ENCODE peak calls at places on chromosomes 5 and 9, in seven cellular contexts. One of them, this sample, is unnamed.

GRCh38 chr9:73152953-73153352 is 1.3 kb downstream of the ANXA1 start:
- DNase-seq in H1: no peak
- DNase-seq in mesenchymal stem cell: peak
- DNase-seq in trophoblast cell: no peak
- DNase-seq in H9: no peak
- DNase-seq in mesendoderm: no peak
- DNase-seq in IMR-90: no peak
- DNase-seq in this sample: no peak

GRCh38 chr9:2634818-2635217 is 13.2 kb downstream of the VLDLR start:
- DNase-seq in IMR-90: no peak
- DNase-seq in trophoblast cell: no peak
- DNase-seq in mesenchymal stem cell: no peak
- DNase-seq in H1: no peak
- DNase-seq in mesendoderm: no peak
- DNase-seq in H9: no peak
- DNase-seq in this sample: no peak

GRCh38 chr9:130265431-130266235 is at the start of gene HMCN2:
- DNase-seq in H1: peak
- DNase-seq in trophoblast cell: peak
- DNase-seq in mesendoderm: peak
- DNase-seq in mesenchymal stem cell: peak
- DNase-seq in IMR-90: no peak
- DNase-seq in H9: peak
- DNase-seq in this sample: peak

GRCh38 chr9:104743377-104743985 is 4.0 kb upstream of the NIPSNAP3A start:
- DNase-seq in trophoblast cell: peak
- DNase-seq in mesendoderm: peak
- DNase-seq in IMR-90: peak
- DNase-seq in H9: no peak
- DNase-seq in mesenchymal stem cell: peak
- DNase-seq in H1: no peak
- DNase-seq in this sample: peak

GRCh38 chr5:153490124-153491085 is at the start of gene GRIA1:
- DNase-seq in trophoblast cell: no peak
- DNase-seq in mesendoderm: peak
- DNase-seq in H9: peak
- DNase-seq in IMR-90: peak
- DNase-seq in mesenchymal stem cell: peak
- DNase-seq in H1: peak
- DNase-seq in this sample: peak

GRCh38 chr5:145471026-145471425 is 364.1 kb downstream of the PRELID2 start:
- DNase-seq in trophoblast cell: no peak
- DNase-seq in mesendoderm: no peak
- DNase-seq in IMR-90: no peak
- DNase-seq in mesenchymal stem cell: no peak
- DNase-seq in H9: no peak
- DNase-seq in H1: no peak
- DNase-seq in this sample: no peak

GRCh38 chr9:100322954-100323536 is 29.7 kb downstream of the TEX10 start:
- DNase-seq in mesendoderm: peak
- DNase-seq in H9: no peak
- DNase-seq in trophoblast cell: peak
- DNase-seq in mesenchymal stem cell: peak
- DNase-seq in IMR-90: peak
- DNase-seq in H1: no peak
- DNase-seq in this sample: peak

GRCh38 chr9:126439402-126439765 is 112.8 kb downstream of the MVB12B start:
- DNase-seq in mesenchymal stem cell: peak
- DNase-seq in mesendoderm: no peak
- DNase-seq in IMR-90: peak
- DNase-seq in H9: no peak
- DNase-seq in H1: no peak
- DNase-seq in trophoblast cell: no peak
- DNase-seq in this sample: no peak

GRCh38 chr9:104794070-104794469 is 30.1 kb downstream of the NIPSNAP3B start:
- DNase-seq in H1: peak
- DNase-seq in mesendoderm: no peak
- DNase-seq in trophoblast cell: no peak
- DNase-seq in mesenchymal stem cell: no peak
- DNase-seq in IMR-90: no peak
- DNase-seq in H9: no peak
- DNase-seq in this sample: no peak

GRCh38 chr5:100706796-100707195 is 171.6 kb downstream of the FAM174A start:
- DNase-seq in trophoblast cell: no peak
- DNase-seq in H9: no peak
- DNase-seq in H1: no peak
- DNase-seq in IMR-90: no peak
- DNase-seq in mesendoderm: peak
- DNase-seq in mesenchymal stem cell: peak
- DNase-seq in this sample: no peak

GRCh38 chr9:132472599-132472998 is 62.6 kb downstream of the CFAP77 start:
- DNase-seq in H1: no peak
- DNase-seq in IMR-90: no peak
- DNase-seq in H9: no peak
- DNase-seq in mesenchymal stem cell: no peak
- DNase-seq in mesendoderm: no peak
- DNase-seq in trophoblast cell: no peak
- DNase-seq in this sample: no peak

GRCh38 chr5:111706345-111706744 is 50.6 kb downstream of the NREP start:
- DNase-seq in mesenchymal stem cell: no peak
- DNase-seq in trophoblast cell: no peak
- DNase-seq in H9: no peak
- DNase-seq in H1: no peak
- DNase-seq in IMR-90: no peak
- DNase-seq in mesendoderm: peak
- DNase-seq in this sample: no peak

GRCh38 chr5:176609724-176610429 is at the start of gene GPRIN1:
- DNase-seq in mesenchymal stem cell: peak
- DNase-seq in IMR-90: peak
- DNase-seq in trophoblast cell: peak
- DNase-seq in H1: peak
- DNase-seq in H9: peak
- DNase-seq in mesendoderm: peak
- DNase-seq in this sample: peak

GRCh38 chr9:133125706-133126696 is 5.0 kb upstream of the RALGDS start:
- DNase-seq in IMR-90: peak
- DNase-seq in trophoblast cell: no peak
- DNase-seq in mesenchymal stem cell: no peak
- DNase-seq in mesendoderm: no peak
- DNase-seq in H9: no peak
- DNase-seq in H1: no peak
- DNase-seq in this sample: no peak

GRCh38 chr9:37011530-37011929 is 22.5 kb downstream of the PAX5 start:
- DNase-seq in H1: no peak
- DNase-seq in IMR-90: no peak
- DNase-seq in H9: no peak
- DNase-seq in trophoblast cell: no peak
- DNase-seq in mesenchymal stem cell: no peak
- DNase-seq in mesendoderm: no peak
- DNase-seq in this sample: no peak

GRCh38 chr9:5015934-5016333 is 30.9 kb downstream of the JAK2 start:
- DNase-seq in H9: no peak
- DNase-seq in H1: no peak
- DNase-seq in trophoblast cell: no peak
- DNase-seq in mesenchymal stem cell: no peak
- DNase-seq in IMR-90: no peak
- DNase-seq in mesendoderm: no peak
- DNase-seq in this sample: no peak

GRCh38 chr5:155027993-155028629 is 14.6 kb downstream of the KIF4B start:
- DNase-seq in IMR-90: no peak
- DNase-seq in mesendoderm: peak
- DNase-seq in H1: no peak
- DNase-seq in mesenchymal stem cell: no peak
- DNase-seq in H9: no peak
- DNase-seq in trophoblast cell: no peak
- DNase-seq in this sample: no peak

GRCh38 chr9:84366683-84367082 is 26.1 kb upstream of the SLC28A3 start:
- DNase-seq in trophoblast cell: no peak
- DNase-seq in mesenchymal stem cell: no peak
- DNase-seq in mesendoderm: no peak
- DNase-seq in IMR-90: no peak
- DNase-seq in H1: no peak
- DNase-seq in H9: no peak
- DNase-seq in this sample: no peak

GRCh38 chr9:131306397-131306997 is 17.0 kb downstream of the PLPP7 start:
- DNase-seq in IMR-90: no peak
- DNase-seq in mesendoderm: no peak
- DNase-seq in mesenchymal stem cell: no peak
- DNase-seq in H1: no peak
- DNase-seq in trophoblast cell: no peak
- DNase-seq in H9: no peak
- DNase-seq in this sample: no peak

GRCh38 chr5:111735829-111736228 is 21.2 kb downstream of the NREP start:
- DNase-seq in H1: no peak
- DNase-seq in mesendoderm: peak
- DNase-seq in IMR-90: peak
- DNase-seq in H9: peak
- DNase-seq in mesenchymal stem cell: peak
- DNase-seq in trophoblast cell: peak
- DNase-seq in this sample: no peak

GRCh38 chr5:95862636-95863382 is 40.3 kb upstream of the GLRX start:
- DNase-seq in IMR-90: no peak
- DNase-seq in mesendoderm: no peak
- DNase-seq in mesenchymal stem cell: peak
- DNase-seq in H1: no peak
- DNase-seq in H9: no peak
- DNase-seq in trophoblast cell: no peak
- DNase-seq in this sample: no peak

GRCh38 chr5:138668981-138669380 is 84.2 kb upstream of the CTNNA1 start:
- DNase-seq in H1: peak
- DNase-seq in mesendoderm: peak
- DNase-seq in mesenchymal stem cell: no peak
- DNase-seq in IMR-90: no peak
- DNase-seq in trophoblast cell: peak
- DNase-seq in H9: no peak
- DNase-seq in this sample: no peak

GRCh38 chr9:89313842-89314241 is 2.8 kb downstream of the CKS2 start:
- DNase-seq in mesenchymal stem cell: peak
- DNase-seq in mesendoderm: no peak
- DNase-seq in H9: no peak
- DNase-seq in IMR-90: peak
- DNase-seq in trophoblast cell: no peak
- DNase-seq in H1: no peak
- DNase-seq in this sample: no peak

GRCh38 chr9:120626512-120626911 is 46.5 kb upstream of the CDK5RAP2 start:
- DNase-seq in trophoblast cell: no peak
- DNase-seq in mesenchymal stem cell: no peak
- DNase-seq in H9: no peak
- DNase-seq in H1: no peak
- DNase-seq in mesendoderm: no peak
- DNase-seq in IMR-90: no peak
- DNase-seq in this sample: no peak

GRCh38 chr9:121718063-121718462 is 66.6 kb downstream of the DAB2IP start:
- DNase-seq in mesendoderm: no peak
- DNase-seq in H1: no peak
- DNase-seq in H9: no peak
- DNase-seq in trophoblast cell: peak
- DNase-seq in mesenchymal stem cell: no peak
- DNase-seq in IMR-90: peak
- DNase-seq in this sample: peak

GRCh38 chr5:127959152-127959764 is 124.3 kb upstream of the SLC12A2 start:
- DNase-seq in mesenchymal stem cell: peak
- DNase-seq in H1: no peak
- DNase-seq in trophoblast cell: no peak
- DNase-seq in mesendoderm: no peak
- DNase-seq in H9: no peak
- DNase-seq in IMR-90: peak
- DNase-seq in this sample: no peak

GRCh38 chr9:89745601-89746376 is 141.0 kb downstream of the GADD45G start:
- DNase-seq in H9: no peak
- DNase-seq in trophoblast cell: no peak
- DNase-seq in mesenchymal stem cell: no peak
- DNase-seq in mesendoderm: no peak
- DNase-seq in IMR-90: no peak
- DNase-seq in H1: no peak
- DNase-seq in this sample: no peak

GRCh38 chr5:113119271-113119924 is 142.8 kb downstream of the DCP2 start:
- DNase-seq in H9: no peak
- DNase-seq in mesenchymal stem cell: no peak
- DNase-seq in trophoblast cell: no peak
- DNase-seq in H1: no peak
- DNase-seq in IMR-90: peak
- DNase-seq in mesendoderm: peak
- DNase-seq in this sample: no peak

GRCh38 chr9:126207256-126207655 is 119.4 kb upstream of the MVB12B start:
- DNase-seq in H1: no peak
- DNase-seq in IMR-90: no peak
- DNase-seq in mesenchymal stem cell: no peak
- DNase-seq in H9: no peak
- DNase-seq in mesendoderm: no peak
- DNase-seq in trophoblast cell: no peak
- DNase-seq in this sample: no peak

GRCh38 chr5:94674841-94675382 is 56.4 kb downstream of the SLF1 start:
- DNase-seq in trophoblast cell: no peak
- DNase-seq in mesenchymal stem cell: peak
- DNase-seq in H9: no peak
- DNase-seq in IMR-90: peak
- DNase-seq in H1: no peak
- DNase-seq in mesendoderm: no peak
- DNase-seq in this sample: no peak
- H2BK120ac ChIP-seq in trophoblast cell: no peak
- H2BK120ac ChIP-seq in mesenchymal stem cell: no peak
- H2BK120ac ChIP-seq in H9: no peak
- H2BK120ac ChIP-seq in IMR-90: no peak
- H2BK120ac ChIP-seq in H1: no peak
- H2BK120ac ChIP-seq in mesendoderm: no peak
- H2BK120ac ChIP-seq in this sample: no peak

GRCh38 chr5:90338712-90339372 is 70.7 kb downstream of the CETN3 start:
- DNase-seq in trophoblast cell: no peak
- DNase-seq in H1: no peak
- DNase-seq in mesenchymal stem cell: no peak
- DNase-seq in IMR-90: no peak
- DNase-seq in H9: no peak
- DNase-seq in mesendoderm: peak
- DNase-seq in this sample: no peak
- H2BK120ac ChIP-seq in trophoblast cell: no peak
- H2BK120ac ChIP-seq in H1: no peak
- H2BK120ac ChIP-seq in mesenchymal stem cell: no peak
- H2BK120ac ChIP-seq in IMR-90: no peak
- H2BK120ac ChIP-seq in H9: no peak
- H2BK120ac ChIP-seq in mesendoderm: no peak
- H2BK120ac ChIP-seq in this sample: no peak

GRCh38 chr9:9892217-9892616 is 720.6 kb downstream of the PTPRD start:
- DNase-seq in H9: no peak
- DNase-seq in trophoblast cell: no peak
- DNase-seq in mesendoderm: no peak
- DNase-seq in IMR-90: no peak
- DNase-seq in mesenchymal stem cell: no peak
- DNase-seq in H1: no peak
- DNase-seq in this sample: no peak

GRCh38 chr9:9893837-9894236 is 719.0 kb downstream of the PTPRD start:
- DNase-seq in H9: no peak
- DNase-seq in H1: no peak
- DNase-seq in trophoblast cell: no peak
- DNase-seq in mesendoderm: peak
- DNase-seq in IMR-90: no peak
- DNase-seq in mesenchymal stem cell: no peak
- DNase-seq in this sample: no peak
- H2BK120ac ChIP-seq in H9: no peak
- H2BK120ac ChIP-seq in H1: no peak
- H2BK120ac ChIP-seq in trophoblast cell: no peak
- H2BK120ac ChIP-seq in mesendoderm: no peak
- H2BK120ac ChIP-seq in IMR-90: no peak
- H2BK120ac ChIP-seq in mesenchymal stem cell: no peak
- H2BK120ac ChIP-seq in this sample: no peak

GRCh38 chr5:37174928-37175327 is 74.2 kb downstream of the CPLANE1 start:
- DNase-seq in mesendoderm: peak
- DNase-seq in mesenchymal stem cell: no peak
- DNase-seq in H9: peak
- DNase-seq in IMR-90: no peak
- DNase-seq in trophoblast cell: no peak
- DNase-seq in H1: no peak
- DNase-seq in this sample: no peak
- H2BK120ac ChIP-seq in mesendoderm: no peak
- H2BK120ac ChIP-seq in mesenchymal stem cell: no peak
- H2BK120ac ChIP-seq in H9: no peak
- H2BK120ac ChIP-seq in IMR-90: no peak
- H2BK120ac ChIP-seq in trophoblast cell: no peak
- H2BK120ac ChIP-seq in H1: no peak
- H2BK120ac ChIP-seq in this sample: no peak

This sample was measured in neuronal stem cell.